ENCODE peak calls at places on chromosomes 3 and 15, in four cellular contexts. One of them, this sample, is unnamed. For H3K9me3, the result is how much of the 10 kb centered on the place peaks cover.

GRCh38 chr3:242986-243706 is 46.6 kb downstream of the CHL1 start:
- DNase-seq in CD8-positive, alpha-beta memory T cell: no peak
- DNase-seq in neuronal stem cell: no peak
- DNase-seq in mammary epithelial cell: no peak
- DNase-seq in this sample: no peak

GRCh38 chr3:2218826-2219225 is 120.2 kb downstream of the CNTN4 start:
- DNase-seq in CD8-positive, alpha-beta memory T cell: no peak
- DNase-seq in neuronal stem cell: no peak
- DNase-seq in mammary epithelial cell: no peak
- DNase-seq in this sample: no peak

GRCh38 chr3:55313701-55314100 is 173.4 kb downstream of the WNT5A start:
- DNase-seq in CD8-positive, alpha-beta memory T cell: no peak
- DNase-seq in neuronal stem cell: no peak
- DNase-seq in mammary epithelial cell: no peak
- DNase-seq in this sample: no peak

GRCh38 chr3:71725279-71725991 is at the start of gene EIF4E3:
- DNase-seq in CD8-positive, alpha-beta memory T cell: peak
- DNase-seq in neuronal stem cell: peak
- DNase-seq in mammary epithelial cell: no peak
- DNase-seq in this sample: peak

GRCh38 chr15:67253517-67254237 is 784 bp downstream of the AAGAB start:
- DNase-seq in CD8-positive, alpha-beta memory T cell: no peak
- DNase-seq in neuronal stem cell: peak
- DNase-seq in mammary epithelial cell: peak
- DNase-seq in this sample: no peak

GRCh38 chr15:62498711-62499110 is 333.6 kb upstream of the C2CD4B start:
- DNase-seq in CD8-positive, alpha-beta memory T cell: no peak
- DNase-seq in neuronal stem cell: no peak
- DNase-seq in mammary epithelial cell: no peak
- DNase-seq in this sample: no peak

GRCh38 chr3:194661374-194661773 is 10.6 kb downstream of the LSG1 start:
- DNase-seq in CD8-positive, alpha-beta memory T cell: no peak
- DNase-seq in neuronal stem cell: no peak
- DNase-seq in mammary epithelial cell: no peak
- DNase-seq in this sample: no peak

GRCh38 chr3:64244011-64244942 is 19.0 kb upstream of the PRICKLE2 start:
- DNase-seq in CD8-positive, alpha-beta memory T cell: no peak
- DNase-seq in neuronal stem cell: no peak
- DNase-seq in mammary epithelial cell: no peak
- DNase-seq in this sample: no peak

GRCh38 chr3:112745567-112746248 is 101.0 kb downstream of the CD200R1L start:
- DNase-seq in CD8-positive, alpha-beta memory T cell: no peak
- DNase-seq in neuronal stem cell: no peak
- DNase-seq in mammary epithelial cell: no peak
- DNase-seq in this sample: no peak

GRCh38 chr3:54863366-54863765 is 64.5 kb downstream of the LRTM1 start:
- DNase-seq in CD8-positive, alpha-beta memory T cell: no peak
- DNase-seq in neuronal stem cell: no peak
- DNase-seq in mammary epithelial cell: no peak
- DNase-seq in this sample: peak

GRCh38 chr3:13544293-13544831 is 4.6 kb upstream of the FBLN2 start:
- DNase-seq in CD8-positive, alpha-beta memory T cell: no peak
- DNase-seq in neuronal stem cell: no peak
- DNase-seq in mammary epithelial cell: peak
- DNase-seq in this sample: peak

GRCh38 chr3:194274424-194275085 is 76.6 kb downstream of the CPN2 start:
- DNase-seq in CD8-positive, alpha-beta memory T cell: no peak
- DNase-seq in neuronal stem cell: no peak
- DNase-seq in mammary epithelial cell: no peak
- DNase-seq in this sample: no peak

GRCh38 chr3:49098429-49098828 is 4.6 kb upstream of the QRICH1 start:
- DNase-seq in CD8-positive, alpha-beta memory T cell: no peak
- DNase-seq in neuronal stem cell: no peak
- DNase-seq in mammary epithelial cell: no peak
- DNase-seq in this sample: no peak

GRCh38 chr15:41492597-41493204 is 973 bp upstream of the ITPKA start:
- DNase-seq in CD8-positive, alpha-beta memory T cell: no peak
- DNase-seq in neuronal stem cell: no peak
- DNase-seq in mammary epithelial cell: no peak
- DNase-seq in this sample: no peak

GRCh38 chr3:134463676-134464611 is 21.8 kb downstream of the ANAPC13 start:
- DNase-seq in CD8-positive, alpha-beta memory T cell: no peak
- DNase-seq in neuronal stem cell: peak
- DNase-seq in mammary epithelial cell: peak
- DNase-seq in this sample: peak

GRCh38 chr3:170768334-170768801 is 101.6 kb downstream of the RPL22L1 start:
- DNase-seq in CD8-positive, alpha-beta memory T cell: no peak
- DNase-seq in neuronal stem cell: no peak
- DNase-seq in mammary epithelial cell: peak
- DNase-seq in this sample: peak

GRCh38 chr3:80688814-80689213 is 921.0 kb upstream of the ROBO1 start:
- DNase-seq in CD8-positive, alpha-beta memory T cell: no peak
- DNase-seq in neuronal stem cell: no peak
- DNase-seq in mammary epithelial cell: no peak
- DNase-seq in this sample: no peak

GRCh38 chr3:29695201-29695904 is 414.5 kb downstream of the RBMS3 start:
- DNase-seq in CD8-positive, alpha-beta memory T cell: no peak
- DNase-seq in neuronal stem cell: no peak
- DNase-seq in mammary epithelial cell: peak
- DNase-seq in this sample: no peak

GRCh38 chr15:63523306-63523990 is 19.1 kb downstream of the USP3 start:
- DNase-seq in CD8-positive, alpha-beta memory T cell: no peak
- DNase-seq in neuronal stem cell: no peak
- DNase-seq in mammary epithelial cell: no peak
- DNase-seq in this sample: peak

GRCh38 chr3:69292959-69293574 is 92.8 kb downstream of the FRMD4B start:
- DNase-seq in CD8-positive, alpha-beta memory T cell: no peak
- DNase-seq in neuronal stem cell: no peak
- DNase-seq in mammary epithelial cell: no peak
- DNase-seq in this sample: no peak

GRCh38 chr15:73022156-73022555 is 30.1 kb upstream of the NEO1 start:
- DNase-seq in CD8-positive, alpha-beta memory T cell: no peak
- DNase-seq in neuronal stem cell: no peak
- DNase-seq in mammary epithelial cell: no peak
- DNase-seq in this sample: peak

GRCh38 chr3:73107215-73107614 is 45.8 kb downstream of the EBLN2 start:
- DNase-seq in CD8-positive, alpha-beta memory T cell: no peak
- DNase-seq in neuronal stem cell: no peak
- DNase-seq in mammary epithelial cell: no peak
- DNase-seq in this sample: no peak

GRCh38 chr3:168117059-168117458 is 21.3 kb upstream of the GOLIM4 start:
- DNase-seq in CD8-positive, alpha-beta memory T cell: no peak
- DNase-seq in neuronal stem cell: no peak
- DNase-seq in mammary epithelial cell: peak
- DNase-seq in this sample: peak

GRCh38 chr3:125480656-125481374 is 39.2 kb downstream of the SNX4 start:
- DNase-seq in CD8-positive, alpha-beta memory T cell: no peak
- DNase-seq in neuronal stem cell: no peak
- DNase-seq in mammary epithelial cell: peak
- DNase-seq in this sample: no peak

GRCh38 chr3:38834110-38834509 is 18.1 kb upstream of the SCN10A start:
- DNase-seq in CD8-positive, alpha-beta memory T cell: no peak
- DNase-seq in neuronal stem cell: no peak
- DNase-seq in mammary epithelial cell: peak
- DNase-seq in this sample: peak

GRCh38 chr3:79864077-79864476 is 96.3 kb upstream of the ROBO1 start:
- DNase-seq in CD8-positive, alpha-beta memory T cell: no peak
- DNase-seq in neuronal stem cell: no peak
- DNase-seq in mammary epithelial cell: no peak
- DNase-seq in this sample: no peak

GRCh38 chr3:38614091-38614490 is 35.4 kb downstream of the SCN5A start:
- DNase-seq in CD8-positive, alpha-beta memory T cell: no peak
- DNase-seq in neuronal stem cell: no peak
- DNase-seq in mammary epithelial cell: no peak
- DNase-seq in this sample: no peak

GRCh38 chr3:44468572-44469520 is 8.6 kb downstream of the ZNF445 start:
- DNase-seq in CD8-positive, alpha-beta memory T cell: no peak
- DNase-seq in neuronal stem cell: no peak
- DNase-seq in mammary epithelial cell: peak
- DNase-seq in this sample: no peak

GRCh38 chr3:111853071-111853470 is 6.0 kb upstream of the PHLDB2 start:
- DNase-seq in CD8-positive, alpha-beta memory T cell: no peak
- DNase-seq in neuronal stem cell: no peak
- DNase-seq in mammary epithelial cell: no peak
- DNase-seq in this sample: no peak

GRCh38 chr15:90550919-90551318 is 21.2 kb downstream of the CRTC3 start:
- DNase-seq in CD8-positive, alpha-beta memory T cell: no peak
- DNase-seq in neuronal stem cell: no peak
- DNase-seq in mammary epithelial cell: no peak
- DNase-seq in this sample: no peak

GRCh38 chr3:81279481-81280273 is 481.8 kb downstream of the GBE1 start:
- DNase-seq in CD8-positive, alpha-beta memory T cell: no peak
- DNase-seq in neuronal stem cell: no peak
- DNase-seq in mammary epithelial cell: no peak
- DNase-seq in this sample: no peak

GRCh38 chr15:89665449-89666146 is 10.3 kb upstream of the KIF7 start:
- DNase-seq in CD8-positive, alpha-beta memory T cell: no peak
- DNase-seq in neuronal stem cell: peak
- DNase-seq in mammary epithelial cell: no peak
- DNase-seq in this sample: peak

GRCh38 chr3:46693897-46694235 is 387 bp upstream of the ALS2CL start:
- DNase-seq in CD8-positive, alpha-beta memory T cell: peak
- DNase-seq in neuronal stem cell: no peak
- DNase-seq in mammary epithelial cell: no peak
- DNase-seq in this sample: no peak

GRCh38 chr15:62190257-62190656 is 25.2 kb upstream of the C2CD4B start:
- DNase-seq in CD8-positive, alpha-beta memory T cell: no peak
- DNase-seq in neuronal stem cell: no peak
- DNase-seq in mammary epithelial cell: no peak
- DNase-seq in this sample: no peak

GRCh38 chr3:58065700-58066167 is 57.5 kb downstream of the FLNB start:
- DNase-seq in CD8-positive, alpha-beta memory T cell: no peak
- DNase-seq in neuronal stem cell: no peak
- DNase-seq in mammary epithelial cell: no peak
- DNase-seq in this sample: no peak

GRCh38 chr15:74442063-74442462 is 8.3 kb upstream of the SEMA7A start:
- DNase-seq in CD8-positive, alpha-beta memory T cell: no peak
- DNase-seq in neuronal stem cell: no peak
- DNase-seq in mammary epithelial cell: no peak
- DNase-seq in this sample: no peak

GRCh38 chr3:124786491-124787241 is 56.4 kb downstream of the UMPS start:
- DNase-seq in CD8-positive, alpha-beta memory T cell: no peak
- DNase-seq in neuronal stem cell: no peak
- DNase-seq in mammary epithelial cell: peak
- DNase-seq in this sample: no peak

GRCh38 chr3:101803152-101803782 is 24.3 kb downstream of the NXPE3 start:
- DNase-seq in CD8-positive, alpha-beta memory T cell: peak
- DNase-seq in neuronal stem cell: peak
- DNase-seq in mammary epithelial cell: peak
- DNase-seq in this sample: peak

GRCh38 chr15:56831467-56831866 is 87.0 kb upstream of the TCF12 start:
- DNase-seq in CD8-positive, alpha-beta memory T cell: no peak
- DNase-seq in neuronal stem cell: no peak
- DNase-seq in mammary epithelial cell: no peak
- DNase-seq in this sample: no peak

GRCh38 chr3:3405131-3405530 is 225.6 kb upstream of the CRBN start:
- DNase-seq in CD8-positive, alpha-beta memory T cell: no peak
- DNase-seq in neuronal stem cell: no peak
- DNase-seq in mammary epithelial cell: no peak
- DNase-seq in this sample: no peak
- H3K9me3 ChIP-seq in CD8-positive, alpha-beta memory T cell: under half
- H3K9me3 ChIP-seq in neuronal stem cell: under half
- H3K9me3 ChIP-seq in mammary epithelial cell: under half
- H3K9me3 ChIP-seq in this sample: under half

DNA sequence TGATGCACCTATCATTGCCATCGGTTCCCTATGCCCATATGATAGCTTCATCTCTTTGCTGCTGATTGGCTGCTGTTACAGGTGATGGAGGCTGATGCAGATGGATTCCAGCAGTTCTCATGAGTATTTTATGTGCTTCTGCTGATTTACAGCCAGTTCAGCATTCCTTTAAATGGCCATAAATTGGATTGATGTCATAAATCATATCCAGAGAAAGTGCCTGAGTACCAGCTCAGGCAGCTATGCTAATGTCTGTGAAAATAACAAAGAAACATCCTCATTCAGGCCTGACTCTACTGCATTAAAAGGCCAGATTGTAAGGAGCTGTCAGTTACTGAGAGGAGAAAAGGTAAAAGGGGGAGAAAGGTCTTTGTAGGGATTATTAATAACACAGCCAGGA is 756.8 kb downstream of the IGSF11 start:
- DNase-seq in CD8-positive, alpha-beta memory T cell: no peak
- DNase-seq in neuronal stem cell: no peak
- DNase-seq in mammary epithelial cell: no peak
- DNase-seq in this sample: no peak
- H3K9me3 ChIP-seq in CD8-positive, alpha-beta memory T cell: under half
- H3K9me3 ChIP-seq in neuronal stem cell: under half
- H3K9me3 ChIP-seq in mammary epithelial cell: under half
- H3K9me3 ChIP-seq in this sample: under half

GRCh38 chr15:25066708-25067107 is 111.9 kb downstream of the SNRPN start:
- DNase-seq in CD8-positive, alpha-beta memory T cell: no peak
- DNase-seq in neuronal stem cell: no peak
- DNase-seq in mammary epithelial cell: no peak
- DNase-seq in this sample: no peak
- H3K9me3 ChIP-seq in CD8-positive, alpha-beta memory T cell: half or more
- H3K9me3 ChIP-seq in neuronal stem cell: half or more
- H3K9me3 ChIP-seq in mammary epithelial cell: half or more
- H3K9me3 ChIP-seq in this sample: half or more

GRCh38 chr3:169342652-169343051 is 320.9 kb downstream of the MECOM start:
- DNase-seq in CD8-positive, alpha-beta memory T cell: no peak
- DNase-seq in neuronal stem cell: no peak
- DNase-seq in mammary epithelial cell: no peak
- DNase-seq in this sample: no peak
- H3K9me3 ChIP-seq in CD8-positive, alpha-beta memory T cell: under half
- H3K9me3 ChIP-seq in neuronal stem cell: under half
- H3K9me3 ChIP-seq in mammary epithelial cell: under half
- H3K9me3 ChIP-seq in this sample: under half